ENCODE peak calls at places on chromosomes 16 and 17, in four cellular contexts. Z is breast epithelium, A is mesothelial cell of epicardium, R is MV-4-11. E is an unnamed sample.

GRCh38 chr17:74773871-74774286 is 2.3 kb downstream of the NAT9 start:
- DNase-seq in R (no peak), A (no peak), Z (no peak), E (no peak)

GRCh38 chr16:2208308-2208707 is 2.4 kb downstream of the BRICD5 start:
- DNase-seq in A (no peak), Z (no peak), R (no peak), E (no peak)

GRCh38 chr16:77214411-77215138 is 15.4 kb downstream of the SYCE1L start:
- DNase-seq in R (no peak), Z (no peak), A (no peak), E (no peak)

GRCh38 chr16:89643769-89644300 is 13.7 kb downstream of the CHMP1A start:
- DNase-seq in A (no peak), Z (no peak), R (no peak), E (no peak)

GRCh38 chr17:39739020-39739884 is 1.5 kb downstream of the GRB7 start:
- DNase-seq in A (peak), Z (peak), R (no peak), E (no peak)

GRCh38 chr17:48629411-48629759 is 3.2 kb upstream of the HOXB9 start:
- DNase-seq in A (no peak), Z (no peak), R (no peak), E (no peak)

GRCh38 chr17:12342609-12343248 is 322.1 kb downstream of the MAP2K4 start:
- DNase-seq in A (no peak), R (no peak), Z (no peak), E (no peak)

GRCh38 chr16:50058091-50058771 is 7.5 kb upstream of the HEATR3 start:
- DNase-seq in Z (no peak), A (no peak), R (no peak), E (no peak)

GRCh38 chr17:66654341-66654740 is 180.6 kb upstream of the CACNG5 start:
- DNase-seq in R (no peak), A (no peak), Z (no peak), E (no peak)

GRCh38 chr16:89300311-89300975 is 82.9 kb downstream of the ZNF778 start:
- DNase-seq in R (no peak), A (no peak), Z (no peak), E (no peak)

GRCh38 chr17:30172560-30172959 is 55.9 kb downstream of the NSRP1 start:
- DNase-seq in R (no peak), A (no peak), Z (no peak), E (no peak)

GRCh38 chr17:20234266-20234665 is 225.1 kb downstream of the SPECC1 start:
- DNase-seq in R (no peak), A (no peak), Z (no peak), E (no peak)

GRCh38 chr16:9645911-9646310 is 536.3 kb downstream of the GRIN2A start:
- DNase-seq in A (no peak), Z (no peak), R (no peak), E (no peak)

GRCh38 chr16:25163683-25164082 is 52.1 kb downstream of the LCMT1 start:
- DNase-seq in Z (no peak), A (no peak), R (no peak), E (no peak)

GRCh38 chr17:27601975-27602302 is 29.0 kb upstream of the LGALS9 start:
- DNase-seq in A (no peak), Z (no peak), R (no peak), E (no peak)

GRCh38 chr17:44108440-44109311 is 14.8 kb downstream of the HDAC5 start:
- DNase-seq in A (no peak), R (peak), Z (peak), E (peak)

E was measured in OCI-M1.